ENCODE peak calls at places on chromosomes 7 and 10, in eight cellular contexts. One of them, this sample, is unnamed. For H3K4me1, the result is how much of the 10 kb centered on the place peaks cover.

GRCh38 chr10:132677905-132678298 is 108.0 kb downstream of the NKX6-2 start:
- DNase-seq in NT2/D1: no peak
- DNase-seq in endodermal cell: peak
- DNase-seq in IMR-90: no peak
- DNase-seq in mammary epithelial cell: no peak
- DNase-seq in trophoblast cell: no peak
- DNase-seq in mesendoderm: no peak
- DNase-seq in kidney: peak
- DNase-seq in this sample: no peak

GRCh38 chr7:73312831-73313520 is 4.3 kb upstream of the NSUN5 start:
- DNase-seq in NT2/D1: no peak
- DNase-seq in endodermal cell: no peak
- DNase-seq in IMR-90: no peak
- DNase-seq in mammary epithelial cell: no peak
- DNase-seq in trophoblast cell: no peak
- DNase-seq in mesendoderm: no peak
- DNase-seq in kidney: no peak
- DNase-seq in this sample: no peak

GRCh38 chr10:15365690-15366089 is 5.4 kb downstream of the FAM171A1 start:
- DNase-seq in NT2/D1: no peak
- DNase-seq in endodermal cell: no peak
- DNase-seq in IMR-90: no peak
- DNase-seq in mammary epithelial cell: no peak
- DNase-seq in trophoblast cell: no peak
- DNase-seq in mesendoderm: no peak
- DNase-seq in kidney: no peak
- DNase-seq in this sample: no peak

GRCh38 chr10:91796332-91797076 is 1.7 kb upstream of the TNKS2 start:
- DNase-seq in NT2/D1: no peak
- DNase-seq in endodermal cell: peak
- DNase-seq in IMR-90: no peak
- DNase-seq in mammary epithelial cell: peak
- DNase-seq in trophoblast cell: peak
- DNase-seq in mesendoderm: peak
- DNase-seq in kidney: peak
- DNase-seq in this sample: peak

GRCh38 chr7:148340881-148341280 is 249.7 kb upstream of the C7orf33 start:
- DNase-seq in NT2/D1: no peak
- DNase-seq in endodermal cell: peak
- DNase-seq in IMR-90: no peak
- DNase-seq in mammary epithelial cell: no peak
- DNase-seq in trophoblast cell: peak
- DNase-seq in mesendoderm: peak
- DNase-seq in kidney: no peak
- DNase-seq in this sample: no peak

GRCh38 chr10:127926455-127926854 is 19.6 kb downstream of the PTPRE start:
- DNase-seq in NT2/D1: no peak
- DNase-seq in endodermal cell: no peak
- DNase-seq in IMR-90: no peak
- DNase-seq in mammary epithelial cell: no peak
- DNase-seq in trophoblast cell: no peak
- DNase-seq in mesendoderm: no peak
- DNase-seq in kidney: no peak
- DNase-seq in this sample: no peak

GRCh38 chr10:120776442-120776841 is 74.7 kb upstream of the WDR11 start:
- DNase-seq in NT2/D1: no peak
- DNase-seq in endodermal cell: no peak
- DNase-seq in IMR-90: no peak
- DNase-seq in mammary epithelial cell: no peak
- DNase-seq in trophoblast cell: no peak
- DNase-seq in mesendoderm: no peak
- DNase-seq in kidney: no peak
- DNase-seq in this sample: no peak

GRCh38 chr10:117519895-117520294 is 22.7 kb upstream of the EMX2 start:
- DNase-seq in NT2/D1: no peak
- DNase-seq in endodermal cell: no peak
- DNase-seq in IMR-90: no peak
- DNase-seq in mammary epithelial cell: no peak
- DNase-seq in trophoblast cell: no peak
- DNase-seq in mesendoderm: no peak
- DNase-seq in kidney: no peak
- DNase-seq in this sample: no peak

GRCh38 chr10:83012866-83013265 is 1126.4 kb upstream of the GHITM start:
- DNase-seq in NT2/D1: peak
- DNase-seq in endodermal cell: no peak
- DNase-seq in IMR-90: no peak
- DNase-seq in mammary epithelial cell: peak
- DNase-seq in trophoblast cell: peak
- DNase-seq in mesendoderm: peak
- DNase-seq in kidney: no peak
- DNase-seq in this sample: no peak

GRCh38 chr7:41706228-41706930 is 3.5 kb upstream of the INHBA start:
- DNase-seq in NT2/D1: no peak
- DNase-seq in endodermal cell: no peak
- DNase-seq in IMR-90: peak
- DNase-seq in mammary epithelial cell: no peak
- DNase-seq in trophoblast cell: no peak
- DNase-seq in mesendoderm: no peak
- DNase-seq in kidney: no peak
- DNase-seq in this sample: no peak

GRCh38 chr10:34615770-34616169 is 199.3 kb downstream of the PARD3 start:
- DNase-seq in NT2/D1: no peak
- DNase-seq in endodermal cell: no peak
- DNase-seq in IMR-90: peak
- DNase-seq in mammary epithelial cell: no peak
- DNase-seq in trophoblast cell: no peak
- DNase-seq in mesendoderm: no peak
- DNase-seq in kidney: no peak
- DNase-seq in this sample: no peak

GRCh38 chr10:34609287-34609940 is 205.7 kb downstream of the PARD3 start:
- DNase-seq in NT2/D1: no peak
- DNase-seq in endodermal cell: no peak
- DNase-seq in IMR-90: no peak
- DNase-seq in mammary epithelial cell: no peak
- DNase-seq in trophoblast cell: peak
- DNase-seq in mesendoderm: no peak
- DNase-seq in kidney: no peak
- DNase-seq in this sample: no peak

GRCh38 chr10:34612446-34612845 is 202.7 kb downstream of the PARD3 start:
- DNase-seq in NT2/D1: no peak
- DNase-seq in endodermal cell: no peak
- DNase-seq in IMR-90: no peak
- DNase-seq in mammary epithelial cell: peak
- DNase-seq in trophoblast cell: peak
- DNase-seq in mesendoderm: no peak
- DNase-seq in kidney: no peak
- DNase-seq in this sample: no peak

GRCh38 chr10:34612938-34613337 is 202.2 kb downstream of the PARD3 start:
- DNase-seq in NT2/D1: no peak
- DNase-seq in endodermal cell: no peak
- DNase-seq in IMR-90: no peak
- DNase-seq in mammary epithelial cell: no peak
- DNase-seq in trophoblast cell: no peak
- DNase-seq in mesendoderm: no peak
- DNase-seq in kidney: no peak
- DNase-seq in this sample: no peak

GRCh38 chr10:34613491-34613890 is 201.6 kb downstream of the PARD3 start:
- DNase-seq in NT2/D1: no peak
- DNase-seq in endodermal cell: no peak
- DNase-seq in IMR-90: no peak
- DNase-seq in mammary epithelial cell: no peak
- DNase-seq in trophoblast cell: no peak
- DNase-seq in mesendoderm: no peak
- DNase-seq in kidney: no peak
- DNase-seq in this sample: no peak
- H3K9ac ChIP-seq in NT2/D1: no peak
- H3K9ac ChIP-seq in endodermal cell: no peak
- H3K9ac ChIP-seq in IMR-90: no peak
- H3K9ac ChIP-seq in mammary epithelial cell: no peak
- H3K9ac ChIP-seq in trophoblast cell: no peak
- H3K9ac ChIP-seq in mesendoderm: no peak
- H3K9ac ChIP-seq in kidney: no peak
- H3K9ac ChIP-seq in this sample: no peak

GRCh38 chr7:150401861-150402631 is 22.9 kb downstream of the ZNF775 start:
- DNase-seq in NT2/D1: peak
- DNase-seq in endodermal cell: peak
- DNase-seq in IMR-90: no peak
- DNase-seq in mammary epithelial cell: no peak
- DNase-seq in trophoblast cell: no peak
- DNase-seq in mesendoderm: peak
- DNase-seq in kidney: no peak
- DNase-seq in this sample: no peak

GRCh38 chr7:150399861-150400778 is 21.0 kb downstream of the ZNF775 start:
- DNase-seq in NT2/D1: peak
- DNase-seq in endodermal cell: peak
- DNase-seq in IMR-90: peak
- DNase-seq in mammary epithelial cell: peak
- DNase-seq in trophoblast cell: peak
- DNase-seq in mesendoderm: peak
- DNase-seq in kidney: peak
- DNase-seq in this sample: no peak

GRCh38 chr7:150400779-150401423 is 21.8 kb downstream of the ZNF775 start:
- DNase-seq in NT2/D1: no peak
- DNase-seq in endodermal cell: peak
- DNase-seq in IMR-90: no peak
- DNase-seq in mammary epithelial cell: no peak
- DNase-seq in trophoblast cell: peak
- DNase-seq in mesendoderm: peak
- DNase-seq in kidney: peak
- DNase-seq in this sample: no peak

GRCh38 chr7:150402671-150403321 is 23.7 kb downstream of the ZNF775 start:
- DNase-seq in NT2/D1: no peak
- DNase-seq in endodermal cell: peak
- DNase-seq in IMR-90: no peak
- DNase-seq in mammary epithelial cell: no peak
- DNase-seq in trophoblast cell: no peak
- DNase-seq in mesendoderm: no peak
- DNase-seq in kidney: peak
- DNase-seq in this sample: no peak

DNA sequence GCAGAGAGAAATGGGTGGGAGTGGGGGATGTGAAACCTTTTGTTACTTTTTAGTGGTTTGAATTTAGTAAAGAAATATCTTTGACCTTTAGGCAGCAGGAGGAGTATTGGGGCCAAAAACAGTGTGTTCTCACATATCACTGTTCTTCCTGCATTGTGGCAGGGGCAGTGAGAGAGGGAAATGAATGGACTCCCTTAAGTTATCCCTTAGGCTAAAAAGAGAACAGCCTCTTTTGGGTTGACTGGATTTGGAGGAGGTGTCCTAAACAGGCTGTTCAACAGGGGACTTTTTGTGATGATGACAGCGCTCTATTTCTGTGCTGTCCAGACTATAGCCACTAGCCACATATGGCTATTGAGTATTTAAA is 22.3 kb downstream of the ZNF775 start:
- DNase-seq in NT2/D1: no peak
- DNase-seq in endodermal cell: no peak
- DNase-seq in IMR-90: no peak
- DNase-seq in mammary epithelial cell: no peak
- DNase-seq in trophoblast cell: no peak
- DNase-seq in mesendoderm: no peak
- DNase-seq in kidney: no peak
- DNase-seq in this sample: no peak
- H3K4me1 ChIP-seq in NT2/D1: under half
- H3K4me1 ChIP-seq in endodermal cell: under half
- H3K4me1 ChIP-seq in IMR-90: under half
- H3K4me1 ChIP-seq in mammary epithelial cell: under half
- H3K4me1 ChIP-seq in trophoblast cell: half or more
- H3K4me1 ChIP-seq in mesendoderm: under half
- H3K4me1 ChIP-seq in kidney: under half
- H3K4me1 ChIP-seq in this sample: under half

GRCh38 chr10:4242561-4243035 is 457.6 kb upstream of the KLF6 start:
- DNase-seq in NT2/D1: no peak
- DNase-seq in endodermal cell: no peak
- DNase-seq in IMR-90: peak
- DNase-seq in mammary epithelial cell: peak
- DNase-seq in trophoblast cell: peak
- DNase-seq in mesendoderm: peak
- DNase-seq in kidney: no peak
- DNase-seq in this sample: peak
- H3K9ac ChIP-seq in NT2/D1: no peak
- H3K9ac ChIP-seq in endodermal cell: peak
- H3K9ac ChIP-seq in IMR-90: peak
- H3K9ac ChIP-seq in mammary epithelial cell: peak
- H3K9ac ChIP-seq in trophoblast cell: no peak
- H3K9ac ChIP-seq in mesendoderm: no peak
- H3K9ac ChIP-seq in kidney: peak
- H3K9ac ChIP-seq in this sample: peak

DNA sequence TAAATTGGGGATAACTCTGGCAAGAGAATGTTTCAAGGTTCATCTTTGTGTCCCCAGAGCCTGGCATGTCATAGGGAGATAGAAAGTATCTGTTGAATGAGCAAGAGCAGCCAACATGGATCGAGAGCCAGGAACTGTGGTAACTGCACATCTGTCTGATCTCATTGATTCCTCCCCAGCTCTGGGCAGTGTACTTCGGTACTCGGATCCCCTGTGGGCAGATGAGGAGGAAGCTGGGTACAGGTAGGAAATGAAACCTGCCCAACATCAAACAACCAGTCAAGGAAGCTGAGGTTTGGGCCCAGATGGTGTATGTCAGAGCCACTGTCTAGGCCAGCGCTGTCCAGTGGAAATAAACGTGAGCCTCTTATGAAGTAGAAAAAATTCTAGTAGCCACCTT is 76.4 kb downstream of the GRK5 start:
- DNase-seq in NT2/D1: no peak
- DNase-seq in endodermal cell: no peak
- DNase-seq in IMR-90: no peak
- DNase-seq in mammary epithelial cell: no peak
- DNase-seq in trophoblast cell: no peak
- DNase-seq in mesendoderm: no peak
- DNase-seq in kidney: no peak
- DNase-seq in this sample: peak
- H3K4me1 ChIP-seq in NT2/D1: under half
- H3K4me1 ChIP-seq in endodermal cell: under half
- H3K4me1 ChIP-seq in IMR-90: under half
- H3K4me1 ChIP-seq in mammary epithelial cell: under half
- H3K4me1 ChIP-seq in trophoblast cell: under half
- H3K4me1 ChIP-seq in mesendoderm: under half
- H3K4me1 ChIP-seq in kidney: under half
- H3K4me1 ChIP-seq in this sample: under half